ENCODE peak calls at places on chromosome 10, in seven cellular contexts. Y is fibroblast of lung, K is NCI-H2081, P is kidney tubule cell, X is suprapubic skin, B is fibroblast of pulmonary artery, I is caudate nucleus. H is an unnamed sample.

GRCh38 chr10:77391605-77392235 is 245.9 kb downstream of the KCNMA1 start:
- DNase-seq in Y (peak; percentile 90), K (peak; percentile 74), P (peak; percentile 90), X (peak; percentile 81), B (peak; percentile 88), I (no peak), H (no peak)

GRCh38 chr10:94462130-94462529 is 59.8 kb downstream of the TBC1D12 start:
- DNase-seq in Y (no peak), K (no peak), P (no peak), X (no peak), B (no peak), I (no peak), H (no peak)

GRCh38 chr10:31004611-31005193 is 27.0 kb downstream of the ZNF438 start:
- DNase-seq in Y (peak; percentile 86), K (no peak), P (peak; percentile 90), X (no peak), B (peak; percentile 95), I (no peak), H (no peak)

GRCh38 chr10:131569851-131570715 is 258.6 kb upstream of the TCERG1L start:
- DNase-seq in Y (no peak), K (no peak), P (no peak), X (peak; percentile 78), B (no peak), I (no peak), H (no peak)

GRCh38 chr10:78410046-78410965 is 376.6 kb downstream of the RPS24 start:
- DNase-seq in Y (no peak), K (no peak), P (no peak), X (peak; percentile 61), B (no peak), I (no peak), H (no peak)

GRCh38 chr10:91077549-91078017 is 142.9 kb upstream of the PCGF5 start:
- DNase-seq in Y (peak; percentile 35), K (peak; percentile 42), P (peak; percentile 57), X (no peak), B (peak; percentile 49), I (no peak), H (no peak)

GRCh38 chr10:101060951-101061813 is 607 bp upstream of the KAZALD1 start:
- DNase-seq in Y (peak; percentile 94), K (peak; percentile 87), P (peak; percentile 92), X (peak; percentile 95), B (peak; percentile 92), I (peak; percentile 79), H (peak; percentile 93)

GRCh38 chr10:86522385-86522855 is 828 bp upstream of the WAPL start:
- DNase-seq in Y (no peak), K (no peak), P (no peak), X (no peak), B (no peak), I (no peak), H (no peak)

GRCh38 chr10:7577206-7577978 is 89.4 kb downstream of the ITIH5 start:
- DNase-seq in Y (no peak), K (no peak), P (no peak), X (no peak), B (peak; percentile 53), I (no peak), H (no peak)

GRCh38 chr10:122142652-122143237 is 128.4 kb upstream of the BTBD16 start:
- DNase-seq in Y (no peak), K (no peak), P (no peak), X (no peak), B (no peak), I (no peak), H (no peak)

GRCh38 chr10:31384589-31384949 is 65.6 kb downstream of the ZEB1 start:
- DNase-seq in Y (no peak), K (no peak), P (no peak), X (no peak), B (peak; percentile 31), I (no peak), H (no peak)

GRCh38 chr10:100866575-100867098 is 46.1 kb upstream of the SLF2 start:
- DNase-seq in Y (no peak), K (no peak), P (no peak), X (no peak), B (no peak), I (no peak), H (no peak)

GRCh38 chr10:62244785-62245595 is 23.7 kb downstream of the RTKN2 start:
- DNase-seq in Y (peak; percentile 87), K (peak; percentile 38), P (peak; percentile 67), X (no peak), B (peak; percentile 89), I (no peak), H (no peak)

GRCh38 chr10:114492351-114493037 is 88.2 kb upstream of the AFAP1L2 start:
- DNase-seq in Y (no peak), K (no peak), P (peak; percentile 45), X (no peak), B (peak; percentile 49), I (no peak), H (no peak)

GRCh38 chr10:95236068-95236903 is 42.2 kb downstream of the ACSM6 start:
- DNase-seq in Y (peak; percentile 54), K (no peak), P (peak; percentile 76), X (no peak), B (peak; percentile 43), I (no peak), H (no peak)

GRCh38 chr10:15472431-15473400 is 101.6 kb upstream of the FAM171A1 start:
- DNase-seq in Y (peak; percentile 74), K (no peak), P (no peak), X (no peak), B (peak; percentile 68), I (no peak), H (peak; percentile 64)

GRCh38 chr10:102869290-102870198 is at the start of gene AS3MT:
- DNase-seq in Y (no peak), K (no peak), P (peak; percentile 11), X (no peak), B (no peak), I (no peak), H (no peak)

GRCh38 chr10:121437596-121437995 is 160.6 kb downstream of the FGFR2 start:
- DNase-seq in Y (no peak), K (no peak), P (no peak), X (no peak), B (no peak), I (no peak), H (no peak)

GRCh38 chr10:126373982-126374381 is 14.3 kb downstream of the ADAM12 start:
- DNase-seq in Y (peak; percentile 26), K (no peak), P (peak; percentile 35), X (no peak), B (no peak), I (no peak), H (no peak)

GRCh38 chr10:77317221-77317620 is 320.4 kb downstream of the KCNMA1 start:
- DNase-seq in Y (no peak), K (no peak), P (peak; percentile 45), X (no peak), B (no peak), I (no peak), H (no peak)

GRCh38 chr10:103491729-103492364 is 1.7 kb upstream of the NEURL1 start:
- DNase-seq in Y (peak; percentile 91), K (no peak), P (peak; percentile 92), X (no peak), B (peak; percentile 90), I (no peak), H (no peak)

GRCh38 chr10:124152139-124152780 is 58.9 kb upstream of the CHST15 start:
- DNase-seq in Y (peak; percentile 82), K (peak; percentile 32), P (peak; percentile 89), X (no peak), B (peak; percentile 66), I (no peak), H (peak; percentile 63)

GRCh38 chr10:128149267-128149666 is 23.0 kb upstream of the MKI67 start:
- DNase-seq in Y (no peak), K (no peak), P (no peak), X (peak; percentile 72), B (no peak), I (no peak), H (no peak)